ENCODE peak calls at places on chromosomes 2 and 18, in eight cellular contexts. G is IMR-90, F is lung microvascular endothelial cell, Y is activated gamma-delta T cell treated with Interleukin-2 at 50 U/mL for 16 hours, C is brain microvascular endothelial cell, V is T-helper 1 cell, H is fibroblast of mammary gland, L is NCI-H510A. E is an unnamed sample.
A peak's percentile ranks its signal among the peaks of the same experiment; 100 is the strongest.

GRCh38 chr2:212892193-212892592 is 259.2 kb downstream of the IKZF2 start:
- DNase-seq in G (peak; percentile 64), F (peak; percentile 69), Y (no peak), C (peak; percentile 40), V (no peak), H (peak; percentile 70), L (no peak), E (peak; percentile 76)

GRCh38 chr2:45690223-45690622 is 38.7 kb downstream of the PRKCE start:
- DNase-seq in G (no peak), F (no peak), Y (no peak), C (no peak), V (no peak), H (no peak), L (no peak), E (no peak)

GRCh38 chr18:5584751-5585417 is 41.1 kb upstream of the EPB41L3 start:
- DNase-seq in G (peak; percentile 64), F (no peak), Y (no peak), C (peak; percentile 30), V (no peak), H (peak; percentile 65), L (no peak), E (peak; percentile 68)

GRCh38 chr2:31401580-31401979 is 13.0 kb downstream of the XDH start:
- DNase-seq in G (peak; percentile 96), F (no peak), Y (no peak), C (peak; percentile 94), V (no peak), H (peak; percentile 97), L (no peak), E (peak; percentile 96)

GRCh38 chr2:18903750-18904149 is 314.4 kb upstream of the NT5C1B start:
- DNase-seq in G (no peak), F (no peak), Y (no peak), C (no peak), V (no peak), H (no peak), L (no peak), E (no peak)

GRCh38 chr2:118936936-118937335 is 5.1 kb upstream of the MARCO start:
- DNase-seq in G (no peak), F (no peak), Y (no peak), C (no peak), V (no peak), H (no peak), L (no peak), E (no peak)

GRCh38 chr2:239935789-239936758 is 89.1 kb downstream of the NDUFA10 start:
- DNase-seq in G (no peak), F (no peak), Y (no peak), C (no peak), V (no peak), H (no peak), L (no peak), E (no peak)

GRCh38 chr2:221518201-221518936 is 53.7 kb downstream of the EPHA4 start:
- DNase-seq in G (peak; percentile 92), F (no peak), Y (peak; percentile 52), C (no peak), V (peak; percentile 36), H (no peak), L (no peak), E (no peak)

GRCh38 chr2:126681505-126681904 is 25.5 kb downstream of the GYPC start:
- DNase-seq in G (no peak), F (no peak), Y (no peak), C (no peak), V (no peak), H (no peak), L (no peak), E (no peak)

GRCh38 chr2:175363719-175364118 is 182.2 kb upstream of the ATP5MC3 start:
- DNase-seq in G (no peak), F (no peak), Y (no peak), C (no peak), V (no peak), H (no peak), L (no peak), E (no peak)

GRCh38 chr2:60550151-60550983 is 3.1 kb downstream of the BCL11A start:
- DNase-seq in G (peak; percentile 82), F (peak; percentile 83), Y (no peak), C (peak; percentile 83), V (no peak), H (peak; percentile 56), L (peak; percentile 76), E (peak; percentile 86)

GRCh38 chr18:2135309-2135708 is 436.0 kb downstream of the METTL4 start:
- DNase-seq in G (no peak), F (no peak), Y (no peak), C (no peak), V (no peak), H (no peak), L (no peak), E (no peak)

GRCh38 chr2:231965118-231965517 is 3.6 kb downstream of the DIS3L2 start:
- DNase-seq in G (no peak), F (no peak), Y (no peak), C (no peak), V (no peak), H (no peak), L (peak; percentile 35), E (no peak)

GRCh38 chr2:239394346-239394945 is 6.4 kb downstream of the HDAC4 start:
- DNase-seq in G (no peak), F (no peak), Y (no peak), C (no peak), V (no peak), H (no peak), L (peak; percentile 75), E (no peak)

GRCh38 chr2:65708129-65708528 is 275.7 kb upstream of the SPRED2 start:
- DNase-seq in G (peak; percentile 36), F (no peak), Y (no peak), C (no peak), V (no peak), H (no peak), L (no peak), E (no peak)